ENCODE peak calls at places on chromosomes 13 and 19, in four cellular contexts. X is cardiac fibroblast, D is RCC 7860, M is activated T-cell treated with anti-CD3 and anti-CD28 coated beads for 24 hours. G is an unnamed sample.

GRCh38 chr13:31703780-31704179 is 35.5 kb upstream of the RXFP2 start:
- DNase-seq in M (no peak), X (no peak), D (no peak), G (no peak)

GRCh38 chr13:52850396-52851152 is 2.1 kb upstream of the PCDH8 start:
- DNase-seq in M (no peak), X (peak; percentile 61), D (no peak), G (peak; percentile 54)

GRCh38 chr13:48631441-48631840 is 22.3 kb upstream of the CYSLTR2 start:
- DNase-seq in D (no peak), X (peak; percentile 72), M (no peak), G (no peak)

GRCh38 chr19:49605605-49606004 is 14.6 kb downstream of the PRR12 start:
- DNase-seq in D (no peak), X (no peak), M (no peak), G (no peak)

GRCh38 chr13:49683489-49683888 is 7.8 kb downstream of the EBPL start:
- DNase-seq in X (no peak), M (no peak), D (no peak), G (no peak)

GRCh38 chr13:71115301-71115700 is 751.7 kb downstream of the DACH1 start:
- DNase-seq in M (no peak), X (no peak), D (no peak), G (no peak)

GRCh38 chr19:4376245-4376990 is 23.9 kb downstream of the SH3GL1 start:
- DNase-seq in X (no peak), M (no peak), D (no peak), G (no peak)

GRCh38 chr13:42396501-42396900 is 124.5 kb downstream of the AKAP11 start:
- DNase-seq in D (peak; percentile 70), M (peak; percentile 33), X (no peak), G (peak; percentile 66)

GRCh38 chr19:48812094-48812929 is 1.5 kb upstream of the BCAT2 start:
- DNase-seq in D (no peak), M (peak; percentile 47), X (peak; percentile 88), G (peak; percentile 74)

GRCh38 chr13:79549355-79550106 is 68.6 kb downstream of the NDFIP2 start:
- DNase-seq in X (peak; percentile 25), D (no peak), M (no peak), G (no peak)

GRCh38 chr13:105334211-105334610 is 1201.3 kb downstream of the EFNB2 start:
- DNase-seq in M (no peak), X (peak; percentile 41), D (no peak), G (no peak)

GRCh38 chr13:46389985-46390384 is 2.9 kb upstream of the RUBCNL start:
- DNase-seq in X (no peak), D (no peak), M (no peak), G (peak; percentile 10)

GRCh38 chr13:100461309-100462035 is 127.1 kb downstream of the GGACT start:
- DNase-seq in M (no peak), D (no peak), X (no peak), G (no peak)

GRCh38 chr13:30607908-30608307 is 9.8 kb upstream of the USPL1 start:
- DNase-seq in D (no peak), X (no peak), M (peak; percentile 47), G (peak; percentile 44)

GRCh38 chr13:107124129-107124718 is 556.3 kb upstream of the ARGLU1 start:
- DNase-seq in X (peak; percentile 10), D (peak; percentile 13), M (no peak), G (no peak)

GRCh38 chr19:34502582-34503545 is 21.3 kb downstream of the WTIP start:
- DNase-seq in D (no peak), M (no peak), X (peak; percentile 20), G (no peak)

GRCh38 chr19:4870025-4870700 is 2.7 kb upstream of the PLIN3 start:
- DNase-seq in D (peak; percentile 98), M (peak; percentile 11), X (peak; percentile 94), G (no peak)

GRCh38 chr13:112664501-112665203 is 25.2 kb upstream of the ATP11A start:
- DNase-seq in X (no peak), M (no peak), D (no peak), G (no peak)

GRCh38 chr13:113034451-113035208 is 65.6 kb downstream of the MCF2L start:
- DNase-seq in M (no peak), X (peak; percentile 70), D (no peak), G (no peak)

GRCh38 chr19:18507021-18507726 is 14.7 kb downstream of the ELL start:
- DNase-seq in M (no peak), D (no peak), X (no peak), G (no peak)

GRCh38 chr19:43474986-43475705 is 9.7 kb upstream of the LYPD3 start:
- DNase-seq in M (peak; percentile 93), X (peak; percentile 96), D (no peak), G (peak; percentile 92)

GRCh38 chr13:44044544-44045178 is 165.0 kb downstream of the LACC1 start:
- DNase-seq in X (no peak), M (no peak), D (no peak), G (no peak)

GRCh38 chr13:63554157-63554556 is 2138.5 kb upstream of the PCDH20 start:
- DNase-seq in D (no peak), M (no peak), X (no peak), G (no peak)

GRCh38 chr13:37481005-37481857 is 117.3 kb downstream of the POSTN start:
- DNase-seq in D (peak; percentile 24), X (peak; percentile 17), M (no peak), G (no peak)

GRCh38 chr19:2056810-2057192 is 5.8 kb upstream of the MKNK2 start:
- DNase-seq in M (no peak), X (no peak), D (no peak), G (no peak)

GRCh38 chr13:45040173-45040572 is 50.8 kb downstream of the GPALPP1 start:
- DNase-seq in M (no peak), X (no peak), D (no peak), G (no peak)

GRCh38 chr13:24247016-24247415 is 62.4 kb upstream of the C1QTNF9 start:
- DNase-seq in M (no peak), D (no peak), X (no peak), G (no peak)

GRCh38 chr13:112131740-112132113 is 64.8 kb downstream of the SOX1 start:
- DNase-seq in M (no peak), D (no peak), X (no peak), G (no peak)

GRCh38 chr19:43639507-43640423 is at the start of gene CADM4:
- DNase-seq in D (no peak), X (no peak), M (peak; percentile 16), G (peak; percentile 42)

GRCh38 chr19:9724157-9724556 is 44.4 kb downstream of the ZNF846 start:
- DNase-seq in M (no peak), D (no peak), X (no peak), G (no peak)

GRCh38 chr19:28019371-28019770 is 1193.6 kb downstream of the UQCRFS1 start:
- DNase-seq in X (no peak), M (no peak), D (no peak), G (no peak)